ENCODE peak calls at places on chromosomes 6 and 20, in seven cellular contexts. C is pancreas, S is fibroblast of lung, N is sigmoid colon, D is right atrium auricular region, X is RWPE1, K is AG09309. Q is an unnamed sample.

GRCh38 chr20:63696628-63697356 is at the start of gene TNFRSF6B:
- DNase-seq in C (no peak), S (no peak), N (peak; percentile 62), D (no peak), X (no peak), K (no peak), Q (no peak)

GRCh38 chr20:37376324-37376723 is 30.4 kb downstream of the SRC start:
- DNase-seq in C (no peak), S (no peak), N (peak; percentile 42), D (no peak), X (no peak), K (no peak), Q (no peak)

GRCh38 chr6:13454286-13455221 is 32.8 kb downstream of the GFOD1 start:
- DNase-seq in C (peak; percentile 27), S (peak; percentile 73), N (peak; percentile 84), D (peak; percentile 70), X (no peak), K (no peak), Q (no peak)

GRCh38 chr6:27145731-27146455 is 101.6 kb upstream of the PRSS16 start:
- DNase-seq in C (peak; percentile 80), S (peak; percentile 93), N (peak; percentile 94), D (peak; percentile 93), X (peak; percentile 70), K (no peak), Q (peak; percentile 30)

GRCh38 chr6:160978141-160978926 is 13.2 kb upstream of the MAP3K4 start:
- DNase-seq in C (no peak), S (peak; percentile 69), N (no peak), D (no peak), X (peak; percentile 10), K (no peak), Q (no peak)

GRCh38 chr6:79632580-79632979 is 1.5 kb downstream of the SH3BGRL2 start:
- DNase-seq in C (no peak), S (peak; percentile 55), N (no peak), D (no peak), X (no peak), K (no peak), Q (no peak)

GRCh38 chr20:37408202-37408929 is 62.4 kb downstream of the SRC start:
- DNase-seq in C (no peak), S (no peak), N (no peak), D (no peak), X (no peak), K (no peak), Q (no peak)

GRCh38 chr20:54438166-54438565 is 37.2 kb upstream of the DOK5 start:
- DNase-seq in C (no peak), S (no peak), N (no peak), D (no peak), X (no peak), K (no peak), Q (no peak)

GRCh38 chr6:122869437-122870024 is 80.5 kb downstream of the SMPDL3A start:
- DNase-seq in C (peak; percentile 16), S (peak; percentile 35), N (no peak), D (no peak), X (peak; percentile 54), K (no peak), Q (peak; percentile 22)

GRCh38 chr6:111871725-111872520 is 1.3 kb downstream of the FYN start:
- DNase-seq in C (no peak), S (peak; percentile 34), N (peak; percentile 72), D (no peak), X (no peak), K (no peak), Q (peak; percentile 37)

GRCh38 chr6:25014806-25015560 is 79.2 kb upstream of the RIPOR2 start:
- DNase-seq in C (no peak), S (peak; percentile 80), N (peak; percentile 78), D (peak; percentile 70), X (no peak), K (peak; percentile 43), Q (no peak)

GRCh38 chr6:34284563-34285545 is 36.0 kb upstream of the SMIM29 start:
- DNase-seq in C (peak; percentile 46), S (peak; percentile 51), N (peak; percentile 78), D (no peak), X (no peak), K (peak; percentile 50), Q (peak; percentile 6)

GRCh38 chr6:130412556-130413290 is 46.9 kb downstream of the TMEM200A start:
- DNase-seq in C (no peak), S (no peak), N (no peak), D (no peak), X (no peak), K (no peak), Q (no peak)

GRCh38 chr6:3625980-3626533 is 125.5 kb downstream of the PXDC1 start:
- DNase-seq in C (no peak), S (no peak), N (no peak), D (peak; percentile 40), X (no peak), K (no peak), Q (no peak)

GRCh38 chr6:40912158-40912946 is 126.7 kb downstream of the UNC5CL start:
- DNase-seq in C (peak; percentile 71), S (no peak), N (no peak), D (no peak), X (peak; percentile 71), K (no peak), Q (no peak)

GRCh38 chr6:22036267-22036666 is 260.6 kb downstream of the PRL start:
- DNase-seq in C (peak; percentile 54), S (peak; percentile 89), N (no peak), D (no peak), X (peak; percentile 74), K (no peak), Q (no peak)

GRCh38 chr6:6751615-6752014 is 163.1 kb downstream of the LY86 start:
- DNase-seq in C (peak; percentile 43), S (no peak), N (peak; percentile 79), D (peak; percentile 69), X (no peak), K (no peak), Q (no peak)

GRCh38 chr6:28480253-28480932 is 35.2 kb downstream of the GPX6 start:
- DNase-seq in C (no peak), S (no peak), N (no peak), D (no peak), X (no peak), K (no peak), Q (no peak)

GRCh38 chr6:113649276-113649675 is 207.9 kb upstream of the MARCKS start:
- DNase-seq in C (peak; percentile 72), S (peak; percentile 60), N (no peak), D (no peak), X (no peak), K (no peak), Q (no peak)

GRCh38 chr6:100775667-100776066 is 105.5 kb downstream of the ASCC3 start:
- DNase-seq in C (no peak), S (no peak), N (no peak), D (no peak), X (no peak), K (no peak), Q (no peak)

GRCh38 chr6:15401769-15402250 is 155.9 kb downstream of the JARID2 start:
- DNase-seq in C (no peak), S (no peak), N (no peak), D (no peak), X (no peak), K (no peak), Q (no peak)

GRCh38 chr6:108555399-108556052 is 5.2 kb upstream of the FOXO3 start:
- DNase-seq in C (no peak), S (no peak), N (no peak), D (no peak), X (peak; percentile 25), K (no peak), Q (no peak)
- TF ChIP-seq CTCF in C (no peak), S (no peak), N (no peak), D (no peak), X (no peak), K (no peak), Q (no peak)

GRCh38 chr6:126530777-126531176 is 190.9 kb downstream of the CENPW start:
- DNase-seq in C (no peak), S (no peak), N (no peak), D (no peak), X (no peak), K (no peak), Q (no peak)

GRCh38 chr6:126527016-126527606 is 187.2 kb downstream of the CENPW start:
- DNase-seq in C (no peak), S (no peak), N (no peak), D (no peak), X (no peak), K (no peak), Q (no peak)

GRCh38 chr6:126531840-126532239 is 191.9 kb downstream of the CENPW start:
- DNase-seq in C (no peak), S (no peak), N (no peak), D (no peak), X (no peak), K (no peak), Q (no peak)

GRCh38 chr6:126531273-126531672 is 191.4 kb downstream of the CENPW start:
- DNase-seq in C (no peak), S (no peak), N (no peak), D (no peak), X (no peak), K (no peak), Q (no peak)

DNA sequence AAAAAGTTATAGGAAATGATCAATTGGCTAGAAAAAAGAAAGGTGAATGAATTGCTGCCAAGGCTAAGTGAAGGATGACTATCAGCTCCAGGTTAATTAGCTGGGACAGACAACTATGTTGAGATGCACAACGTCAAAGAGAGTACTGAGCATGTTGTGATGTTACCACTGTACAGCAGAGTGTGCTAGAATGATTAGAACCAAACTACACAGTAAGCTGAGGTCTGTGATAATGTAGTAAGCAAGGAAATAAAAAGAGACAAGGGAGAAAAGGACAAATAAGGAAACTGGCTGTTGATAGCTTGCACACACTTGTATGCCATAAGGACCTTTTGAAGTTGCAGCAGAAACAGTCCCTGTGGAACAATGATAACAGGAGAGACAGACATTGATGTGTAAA is 189.7 kb downstream of the CENPW start:
- DNase-seq in C (no peak), S (no peak), N (no peak), D (no peak), X (no peak), K (no peak), Q (no peak)
- TF ChIP-seq CTCF in C (no peak), S (peak; percentile 5), N (no peak), D (no peak), X (no peak), K (no peak), Q (no peak)

GRCh38 chr20:62623488-62624324 is 18.6 kb upstream of the SLCO4A1 start:
- DNase-seq in C (peak; percentile 95), S (peak; percentile 80), N (peak; percentile 97), D (peak; percentile 97), X (peak; percentile 100), K (peak; percentile 44), Q (peak; percentile 23)

GRCh38 chr20:62624719-62625455 is 17.4 kb upstream of the SLCO4A1 start:
- DNase-seq in C (no peak), S (no peak), N (no peak), D (no peak), X (no peak), K (no peak), Q (no peak)

GRCh38 chr20:62625516-62625915 is 16.8 kb upstream of the SLCO4A1 start:
- DNase-seq in C (no peak), S (no peak), N (no peak), D (no peak), X (no peak), K (no peak), Q (no peak)

GRCh38 chr20:62622877-62623487 is 19.3 kb upstream of the SLCO4A1 start:
- DNase-seq in C (no peak), S (no peak), N (no peak), D (no peak), X (no peak), K (no peak), Q (no peak)

GRCh38 chr20:62624325-62624690 is 18.0 kb upstream of the SLCO4A1 start:
- DNase-seq in C (no peak), S (no peak), N (no peak), D (no peak), X (no peak), K (no peak), Q (no peak)
- TF ChIP-seq CTCF in C (no peak), S (no peak), N (no peak), D (peak; percentile 8), X (no peak), K (no peak), Q (no peak)

GRCh38 chr20:14193885-14194284 is 143.5 kb downstream of the FLRT3 start:
- DNase-seq in C (no peak), S (no peak), N (no peak), D (no peak), X (no peak), K (no peak), Q (no peak)
- TF ChIP-seq CTCF in C (no peak), S (peak; percentile 21), N (no peak), D (no peak), X (no peak), K (no peak), Q (peak; percentile 25)

Q was measured in neural crest cell.